ENCODE peak calls at places on chromosomes 4 and X, in four cellular contexts. One of them, this sample, is unnamed.

GRCh38 chr4:99679976-99680375 is 22.3 kb upstream of the C4orf54 start:
- DNase-seq in GM12891: no peak
- DNase-seq in suprapubic skin: no peak
- DNase-seq in HepG2: no peak
- DNase-seq in this sample: no peak

GRCh38 chr4:153138736-153139135 is 65.5 kb upstream of the TRIM2 start:
- DNase-seq in suprapubic skin: no peak
- DNase-seq in HepG2: no peak
- DNase-seq in GM12891: no peak
- DNase-seq in this sample: no peak

GRCh38 chrX:118976599-118977340 is 2.4 kb downstream of the LONRF3 start:
- DNase-seq in GM12891: no peak
- DNase-seq in suprapubic skin: peak
- DNase-seq in HepG2: no peak
- DNase-seq in this sample: no peak

GRCh38 chr4:59818656-59819055 is 1381.5 kb upstream of the ADGRL3 start:
- DNase-seq in suprapubic skin: no peak
- DNase-seq in GM12891: no peak
- DNase-seq in HepG2: no peak
- DNase-seq in this sample: no peak

GRCh38 chr4:11367371-11367770 is 61.3 kb downstream of the HS3ST1 start:
- DNase-seq in suprapubic skin: no peak
- DNase-seq in GM12891: no peak
- DNase-seq in HepG2: no peak
- DNase-seq in this sample: no peak

GRCh38 chrX:10007604-10008003 is 40.4 kb downstream of the CLDN34 start:
- DNase-seq in HepG2: no peak
- DNase-seq in suprapubic skin: no peak
- DNase-seq in GM12891: no peak
- DNase-seq in this sample: no peak

GRCh38 chr4:78604988-78605387 is 53.4 kb downstream of the ANXA3 start:
- DNase-seq in suprapubic skin: no peak
- DNase-seq in HepG2: no peak
- DNase-seq in GM12891: no peak
- DNase-seq in this sample: no peak

GRCh38 chr4:53553486-53554210 is 37.6 kb downstream of the LNX1 start:
- DNase-seq in GM12891: no peak
- DNase-seq in suprapubic skin: no peak
- DNase-seq in HepG2: no peak
- DNase-seq in this sample: no peak

GRCh38 chr4:2791518-2792395 is 1.1 kb upstream of the SH3BP2 start:
- DNase-seq in suprapubic skin: peak
- DNase-seq in HepG2: no peak
- DNase-seq in GM12891: no peak
- DNase-seq in this sample: no peak

GRCh38 chr4:1331591-1332353 is 15.2 kb upstream of the UVSSA start:
- DNase-seq in GM12891: no peak
- DNase-seq in HepG2: no peak
- DNase-seq in suprapubic skin: no peak
- DNase-seq in this sample: no peak

GRCh38 chr4:3655485-3656429 is 110.4 kb upstream of the ADRA2C start:
- DNase-seq in GM12891: no peak
- DNase-seq in suprapubic skin: no peak
- DNase-seq in HepG2: no peak
- DNase-seq in this sample: no peak

GRCh38 chr4:113957961-113958360 is 21.5 kb downstream of the ARSJ start:
- DNase-seq in suprapubic skin: no peak
- DNase-seq in HepG2: no peak
- DNase-seq in GM12891: no peak
- DNase-seq in this sample: no peak

GRCh38 chrX:154458116-154458953 is at the start of gene PLXNA3:
- DNase-seq in GM12891: peak
- DNase-seq in HepG2: no peak
- DNase-seq in suprapubic skin: no peak
- DNase-seq in this sample: peak

GRCh38 chr4:26404597-26405323 is 83.9 kb downstream of the RBPJ start:
- DNase-seq in HepG2: no peak
- DNase-seq in GM12891: no peak
- DNase-seq in suprapubic skin: no peak
- DNase-seq in this sample: no peak

GRCh38 chrX:155263854-155264628 is at the start of gene RAB39B:
- DNase-seq in HepG2: peak
- DNase-seq in suprapubic skin: no peak
- DNase-seq in GM12891: peak
- DNase-seq in this sample: peak

GRCh38 chrX:70434914-70435586 is 9.6 kb upstream of the DLG3 start:
- DNase-seq in suprapubic skin: no peak
- DNase-seq in GM12891: no peak
- DNase-seq in HepG2: no peak
- DNase-seq in this sample: no peak

GRCh38 chr4:12880844-12881243 is 603.3 kb downstream of the RAB28 start:
- DNase-seq in suprapubic skin: no peak
- DNase-seq in HepG2: no peak
- DNase-seq in GM12891: no peak
- DNase-seq in this sample: no peak

GRCh38 chr4:7761720-7762119 is 177.9 kb downstream of the AFAP1 start:
- DNase-seq in HepG2: peak
- DNase-seq in suprapubic skin: peak
- DNase-seq in GM12891: peak
- DNase-seq in this sample: peak

GRCh38 chr4:183840311-183840710 is 64.8 kb upstream of the STOX2 start:
- DNase-seq in HepG2: peak
- DNase-seq in suprapubic skin: no peak
- DNase-seq in GM12891: peak
- DNase-seq in this sample: peak

GRCh38 chrX:124127496-124127895 is 166.0 kb downstream of the STAG2 start:
- DNase-seq in GM12891: no peak
- DNase-seq in HepG2: no peak
- DNase-seq in suprapubic skin: no peak
- DNase-seq in this sample: no peak

GRCh38 chr4:87806520-87806919 is 7.2 kb downstream of the IBSP start:
- DNase-seq in HepG2: no peak
- DNase-seq in suprapubic skin: no peak
- DNase-seq in GM12891: no peak
- DNase-seq in this sample: no peak

GRCh38 chrX:116204947-116205346 is 34.4 kb downstream of the AGTR2 start:
- DNase-seq in suprapubic skin: no peak
- DNase-seq in HepG2: peak
- DNase-seq in GM12891: no peak
- DNase-seq in this sample: no peak

GRCh38 chr4:176335421-176335820 is 15.7 kb downstream of the SPCS3 start:
- DNase-seq in GM12891: no peak
- DNase-seq in suprapubic skin: no peak
- DNase-seq in HepG2: no peak
- DNase-seq in this sample: no peak

GRCh38 chrX:47208108-47208507 is 10.4 kb upstream of the CDK16 start:
- DNase-seq in suprapubic skin: no peak
- DNase-seq in GM12891: no peak
- DNase-seq in HepG2: no peak
- DNase-seq in this sample: no peak

GRCh38 chrX:63560601-63561218 is 209.6 kb upstream of the SPIN4 start:
- DNase-seq in GM12891: peak
- DNase-seq in HepG2: peak
- DNase-seq in suprapubic skin: no peak
- DNase-seq in this sample: peak
- TF ChIP-seq POLR2AphosphoS5 in GM12891: no peak
- TF ChIP-seq POLR2AphosphoS5 in HepG2: peak
- TF ChIP-seq POLR2AphosphoS5 in suprapubic skin: no peak
- TF ChIP-seq POLR2AphosphoS5 in this sample: no peak

GRCh38 chrX:3142259-3143042 is 101.2 kb downstream of the ARSF start:
- DNase-seq in GM12891: no peak
- DNase-seq in HepG2: no peak
- DNase-seq in suprapubic skin: no peak
- DNase-seq in this sample: no peak
- TF ChIP-seq POLR2AphosphoS5 in GM12891: no peak
- TF ChIP-seq POLR2AphosphoS5 in HepG2: no peak
- TF ChIP-seq POLR2AphosphoS5 in suprapubic skin: no peak
- TF ChIP-seq POLR2AphosphoS5 in this sample: no peak

DNA sequence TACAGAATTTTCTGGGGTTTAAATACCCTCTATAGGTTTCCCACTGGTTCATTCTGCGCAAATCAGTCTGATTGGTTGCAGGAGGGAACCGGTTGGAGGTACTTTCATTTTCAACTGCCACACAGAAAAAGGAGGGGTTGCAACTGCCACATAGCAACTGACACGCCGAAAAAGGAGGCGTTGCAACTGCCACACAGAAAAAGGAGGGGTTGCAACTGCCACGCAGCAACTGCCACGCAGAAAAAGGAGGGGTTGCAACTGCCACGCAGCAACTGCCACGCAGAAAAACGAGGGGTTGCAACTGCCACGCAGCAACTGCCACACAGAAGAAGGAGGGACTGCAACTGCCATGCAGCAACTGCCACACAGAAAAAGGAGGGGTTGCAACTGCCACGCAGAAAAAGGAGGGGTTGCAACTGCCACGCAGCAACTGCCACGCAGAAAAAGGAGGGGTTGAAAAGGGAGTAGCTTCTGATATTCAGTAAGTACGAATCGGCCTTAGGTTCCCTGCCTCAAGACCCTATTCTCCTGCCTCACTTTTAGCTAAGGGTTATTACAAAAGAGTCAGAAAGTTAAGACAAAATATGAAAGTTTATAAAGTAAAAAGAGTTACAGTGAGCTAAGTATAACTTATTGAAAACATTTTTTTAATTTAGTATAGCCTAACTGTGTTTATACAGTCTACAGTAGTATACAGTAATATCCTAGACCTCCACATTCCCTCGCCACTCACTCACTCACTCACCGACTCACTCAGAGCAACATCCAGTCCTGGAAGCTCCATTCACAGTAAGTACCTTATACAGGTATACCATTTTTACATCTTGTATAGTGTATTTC is 431.8 kb downstream of the KCTD8 start:
- DNase-seq in HepG2: peak
- DNase-seq in suprapubic skin: no peak
- DNase-seq in GM12891: no peak
- DNase-seq in this sample: no peak
- TF ChIP-seq POLR2AphosphoS5 in HepG2: no peak
- TF ChIP-seq POLR2AphosphoS5 in suprapubic skin: no peak
- TF ChIP-seq POLR2AphosphoS5 in GM12891: no peak
- TF ChIP-seq POLR2AphosphoS5 in this sample: no peak

GRCh38 chr4:81816362-81816761 is 344.7 kb upstream of the RASGEF1B start:
- DNase-seq in suprapubic skin: no peak
- DNase-seq in HepG2: no peak
- DNase-seq in GM12891: no peak
- DNase-seq in this sample: no peak

GRCh38 chr4:81811562-81812293 is 340.0 kb upstream of the RASGEF1B start:
- DNase-seq in suprapubic skin: no peak
- DNase-seq in GM12891: no peak
- DNase-seq in HepG2: no peak
- DNase-seq in this sample: no peak

GRCh38 chr4:81818385-81818784 is 346.7 kb upstream of the RASGEF1B start:
- DNase-seq in HepG2: peak
- DNase-seq in suprapubic skin: no peak
- DNase-seq in GM12891: no peak
- DNase-seq in this sample: no peak

GRCh38 chr4:81814909-81815539 is 343.3 kb upstream of the RASGEF1B start:
- DNase-seq in HepG2: no peak
- DNase-seq in GM12891: no peak
- DNase-seq in suprapubic skin: no peak
- DNase-seq in this sample: no peak
- TF ChIP-seq POLR2AphosphoS5 in HepG2: no peak
- TF ChIP-seq POLR2AphosphoS5 in GM12891: no peak
- TF ChIP-seq POLR2AphosphoS5 in suprapubic skin: no peak
- TF ChIP-seq POLR2AphosphoS5 in this sample: no peak

DNA sequence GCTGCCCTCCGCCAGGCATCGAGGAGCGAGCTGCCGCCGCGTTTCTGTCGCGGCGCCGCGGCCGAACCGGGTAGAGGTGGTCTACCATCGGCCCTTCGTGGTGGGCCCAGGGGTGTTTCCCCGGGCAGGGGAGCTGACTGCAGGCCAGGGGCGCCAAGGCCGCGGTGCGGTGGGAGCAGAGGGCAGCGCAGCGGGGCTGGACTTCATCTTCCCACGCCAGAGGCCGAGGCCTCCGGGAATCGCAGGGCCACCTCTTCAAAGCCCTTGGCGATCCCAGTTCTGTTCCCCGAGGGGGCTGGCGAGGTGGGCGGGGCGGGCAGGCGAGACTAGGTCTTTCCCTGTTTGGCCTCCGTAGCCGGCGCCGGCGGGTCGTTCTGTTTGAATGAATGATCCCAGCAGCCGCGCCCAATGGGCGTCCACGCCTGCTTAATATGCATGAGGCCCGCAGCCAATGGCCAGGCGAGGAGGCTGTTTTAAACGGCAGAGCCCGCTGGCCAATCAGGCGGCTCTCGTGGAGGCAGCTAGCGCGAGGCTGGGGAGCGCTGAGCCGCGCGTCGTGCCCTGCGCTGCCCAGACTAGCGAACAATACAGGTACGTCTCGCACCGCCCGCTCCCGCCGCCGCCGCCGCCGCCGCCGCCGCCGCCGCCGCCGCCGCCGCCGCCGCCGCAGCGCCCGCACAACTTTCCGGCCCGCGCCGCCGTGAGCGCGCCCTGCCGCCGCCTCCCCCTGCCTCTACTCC is at the start of gene HMGB3:
- DNase-seq in HepG2: peak
- DNase-seq in suprapubic skin: peak
- DNase-seq in GM12891: peak
- DNase-seq in this sample: peak
- TF ChIP-seq POLR2AphosphoS5 in HepG2: peak
- TF ChIP-seq POLR2AphosphoS5 in suprapubic skin: no peak
- TF ChIP-seq POLR2AphosphoS5 in GM12891: no peak
- TF ChIP-seq POLR2AphosphoS5 in this sample: no peak

This sample was measured in GM12892.